ENCODE peak calls at places on chromosomes 4 and X, in seven cellular contexts. W is HCT116, X is cardiac fibroblast, M is transverse colon, P is lower leg skin, E is epithelial cell of esophagus, R is lower lobe of right lung. K is an unnamed sample.

GRCh38 chr4:37770016-37770415 is 56.5 kb upstream of the PGM2 start:
- DNase-seq in P (no peak), E (no peak), R (no peak), W (no peak), X (peak; percentile 71), M (no peak), K (no peak)

GRCh38 chr4:161178310-161178709 is 985.5 kb downstream of the FSTL5 start:
- DNase-seq in P (no peak), W (no peak), M (no peak), R (no peak), X (no peak), E (no peak), K (no peak)

GRCh38 chr4:128320656-128321055 is 33.0 kb upstream of the PGRMC2 start:
- DNase-seq in E (no peak), R (no peak), X (no peak), W (no peak), M (no peak), P (no peak), K (no peak)

GRCh38 chr4:173489514-173489913 is 40.5 kb downstream of the HAND2 start:
- DNase-seq in M (no peak), E (no peak), R (no peak), P (no peak), W (no peak), X (peak; percentile 72), K (peak; percentile 47)

GRCh38 chrX:53441531-53442321 is 7.6 kb upstream of the HSD17B10 start:
- DNase-seq in P (peak; percentile 93), R (peak; percentile 87), X (peak; percentile 76), E (peak; percentile 54), M (peak; percentile 87), W (peak; percentile 71), K (no peak)

GRCh38 chr4:185888676-185889075 is 76.7 kb upstream of the SORBS2 start:
- DNase-seq in M (no peak), X (no peak), W (no peak), E (no peak), P (no peak), R (no peak), K (no peak)

GRCh38 chr4:77432702-77433101 is 172.9 kb upstream of the CXCL13 start:
- DNase-seq in P (no peak), M (no peak), R (no peak), X (no peak), E (peak; percentile 18), W (no peak), K (no peak)

GRCh38 chr4:174873931-174874330 is 44.2 kb upstream of the ADAM29 start:
- DNase-seq in R (no peak), P (no peak), M (no peak), E (peak; percentile 18), W (peak; percentile 4), X (no peak), K (no peak)

GRCh38 chrX:134537179-134537945 is 77.4 kb downstream of the HPRT1 start:
- DNase-seq in R (no peak), E (no peak), M (peak; percentile 74), X (peak; percentile 82), P (no peak), W (peak; percentile 31), K (no peak)

GRCh38 chrX:43974076-43974475 is 886 bp upstream of the NDP start:
- DNase-seq in M (no peak), P (no peak), X (no peak), E (peak; percentile 64), R (no peak), W (no peak), K (no peak)

GRCh38 chrX:130545796-130546195 is 144.0 kb downstream of the RBMX2 start:
- DNase-seq in M (no peak), R (no peak), X (no peak), W (no peak), P (no peak), E (no peak), K (no peak)

GRCh38 chr4:184951668-184952160 is 66.6 kb upstream of the HELT start:
- DNase-seq in X (no peak), R (no peak), M (no peak), W (no peak), P (no peak), E (no peak), K (no peak)

GRCh38 chr4:8143392-8144140 is 15.0 kb downstream of the ABLIM2 start:
- DNase-seq in W (no peak), X (no peak), M (no peak), P (no peak), E (no peak), R (no peak), K (no peak)

GRCh38 chr4:5524900-5525299 is 183.5 kb downstream of the EVC2 start:
- DNase-seq in X (peak; percentile 59), W (no peak), M (no peak), E (no peak), P (no peak), R (no peak), K (no peak)

GRCh38 chr4:186606593-186606992 is 51.2 kb upstream of the MTNR1A start:
- DNase-seq in E (peak; percentile 86), R (no peak), M (no peak), X (peak; percentile 46), P (no peak), W (no peak), K (peak; percentile 66)

GRCh38 chr4:3294401-3295241 is 1.8 kb downstream of the RGS12 start:
- DNase-seq in R (no peak), W (no peak), M (no peak), P (peak; percentile 85), X (no peak), E (no peak), K (no peak)
- H3K4me3 ChIP-seq in R (peak overlapping the region; percentile 61), W (peak overlapping the region; percentile 65), M (peak overlapping the region; percentile 94), P (no peak overlapping the region), X (no peak overlapping the region), E (no peak overlapping the region), K (peak overlapping the region; percentile 71)

GRCh38 chr4:89489338-89489771 is 181.8 kb upstream of the GPRIN3 start:
- DNase-seq in E (no peak), W (no peak), M (no peak), P (no peak), R (no peak), X (no peak), K (no peak)
- H3K4me3 ChIP-seq in E (no peak overlapping the region), W (no peak overlapping the region), M (no peak overlapping the region), P (no peak overlapping the region), R (no peak overlapping the region), X (no peak overlapping the region), K (no peak overlapping the region)

GRCh38 chr4:123856689-123857545 is 460.3 kb downstream of the SPRY1 start:
- DNase-seq in P (no peak), X (peak; percentile 84), M (peak; percentile 39), R (no peak), E (peak; percentile 31), W (no peak), K (no peak)
- H3K4me3 ChIP-seq in P (no peak overlapping the region), X (no peak overlapping the region), M (no peak overlapping the region), R (no peak overlapping the region), E (no peak overlapping the region), W (no peak overlapping the region), K (no peak overlapping the region)

GRCh38 chr4:183170894-183171293 is 71.8 kb downstream of the WWC2 start:
- DNase-seq in M (no peak), P (no peak), X (no peak), E (no peak), W (no peak), R (no peak), K (no peak)

GRCh38 chr4:183171484-183172267 is 72.6 kb downstream of the WWC2 start:
- DNase-seq in M (no peak), P (no peak), X (no peak), R (no peak), E (peak; percentile 21), W (no peak), K (no peak)

GRCh38 chr4:183172881-183173280 is 73.8 kb downstream of the WWC2 start:
- DNase-seq in R (no peak), W (no peak), M (no peak), P (no peak), X (no peak), E (no peak), K (no peak)

GRCh38 chr4:183175631-183176232 is 76.7 kb downstream of the WWC2 start:
- DNase-seq in R (no peak), W (no peak), X (peak; percentile 73), E (no peak), P (no peak), M (no peak), K (no peak)

DNA sequence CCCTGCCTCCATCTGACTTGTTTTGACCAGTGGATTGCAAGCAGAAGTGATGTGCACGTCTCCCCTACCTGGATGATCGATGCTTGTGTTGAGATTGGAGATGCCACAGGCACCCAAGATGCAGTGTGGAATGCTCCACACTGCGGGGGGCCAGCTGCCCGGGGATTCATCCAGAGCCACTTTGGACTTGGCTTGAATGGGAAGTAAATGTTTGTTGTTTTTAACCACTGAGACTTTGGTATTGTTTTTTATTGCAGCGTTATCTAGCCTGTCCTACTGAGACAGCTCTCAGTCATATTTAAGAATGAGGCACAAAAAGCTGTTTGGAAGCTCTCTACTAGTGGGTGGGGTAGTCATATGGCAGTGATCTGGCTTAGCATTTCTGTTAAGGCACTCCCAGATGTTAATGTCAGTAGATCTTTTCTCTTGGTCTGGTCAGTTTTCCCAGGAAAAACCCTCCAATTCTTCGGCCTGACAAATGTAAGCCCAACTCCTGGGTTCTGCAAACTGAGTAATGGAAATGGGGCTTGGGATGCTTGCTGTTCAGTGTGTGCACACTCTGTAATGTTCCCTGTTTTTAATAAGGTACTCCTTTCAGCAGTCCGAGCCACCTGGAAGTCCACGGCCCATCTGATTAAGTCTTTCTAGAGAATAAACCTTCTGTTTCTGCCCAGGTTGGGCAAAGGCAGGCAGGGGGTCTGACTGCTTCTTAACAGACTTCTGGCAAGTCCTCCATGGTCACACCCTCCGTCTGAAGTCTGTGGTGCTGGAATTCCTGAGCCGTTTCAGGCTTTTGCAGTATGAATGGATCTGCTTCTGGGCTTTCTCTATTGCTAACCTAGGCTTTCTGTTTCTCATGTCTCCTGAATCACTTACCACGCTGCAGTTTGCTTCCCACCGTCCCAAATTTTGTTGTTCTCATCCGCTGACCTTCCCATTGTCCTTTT is 74.8 kb downstream of the WWC2 start:
- DNase-seq in M (no peak), R (no peak), X (peak; percentile 55), W (no peak), E (no peak), P (no peak), K (no peak)
- H3K4me3 ChIP-seq in M (no peak overlapping the region), R (no peak overlapping the region), X (no peak overlapping the region), W (no peak overlapping the region), E (no peak overlapping the region), P (no peak overlapping the region), K (no peak overlapping the region)

DNA sequence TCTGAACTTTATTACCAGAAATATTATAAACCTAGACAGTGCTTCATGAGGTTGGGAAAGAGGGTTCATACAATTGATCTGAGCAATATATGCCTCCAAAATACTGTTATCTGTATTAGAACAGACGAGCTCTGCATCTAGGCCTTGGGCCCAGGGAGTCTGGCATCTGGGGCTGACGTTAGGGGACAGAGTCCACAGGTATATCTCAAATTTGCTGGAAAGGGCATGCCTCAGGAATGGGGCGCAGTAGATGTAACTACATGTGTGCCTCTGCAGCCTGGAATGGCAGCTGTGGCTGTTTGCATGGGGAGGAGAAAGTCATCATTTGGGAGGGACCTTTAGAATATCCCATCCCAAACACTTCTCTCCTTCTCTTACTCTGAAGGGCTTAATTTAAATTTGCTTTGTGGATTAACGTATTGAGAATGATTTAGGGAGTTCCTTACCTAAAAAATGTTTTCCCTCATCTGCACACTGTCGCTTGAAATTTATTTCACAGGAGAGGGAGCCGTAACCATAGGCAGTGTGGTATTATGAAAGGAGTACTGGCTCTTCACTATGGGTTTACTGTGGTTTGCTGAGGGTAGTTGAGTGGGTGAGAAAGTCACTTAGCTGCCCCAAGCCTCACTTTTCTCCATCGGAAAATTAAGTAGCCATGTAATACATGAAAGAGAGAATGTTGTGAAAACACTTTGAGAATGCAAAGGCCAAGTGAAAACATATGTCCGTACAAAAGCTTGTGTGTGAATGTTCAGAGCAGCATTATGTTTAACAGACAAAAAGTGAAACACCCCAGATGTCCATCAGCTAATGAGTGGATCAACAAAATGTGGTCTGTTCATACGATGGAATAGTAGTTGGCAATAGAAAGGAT is 5.9 kb downstream of the ADD1 start:
- DNase-seq in P (peak; percentile 49), M (peak; percentile 56), E (no peak), X (no peak), W (no peak), R (no peak), K (no peak)
- H3K4me3 ChIP-seq in P (no peak overlapping the region), M (no peak overlapping the region), E (no peak overlapping the region), X (no peak overlapping the region), W (no peak overlapping the region), R (no peak overlapping the region), K (no peak overlapping the region)

K was measured in skeletal muscle cell.